ENCODE peak calls at places on chromosomes 7 and 10, in six cellular contexts. B is substantia nigra; A is fibroblast of the conjunctiva; Z is activated gamma-delta T cell treated with Interleukin-2 at 50 U/mL for 16 hours; J is neuronal stem cell; P is stimulated activated CD4-positive, alpha-beta T cell treated with anti-CD3 and anti-CD28 coated beads, Interleukin-4, amount 100 ng/mL, for 48 hours. S is an unnamed sample.

GRCh38 chr7:4123823-4124222 is 558.3 kb upstream of the FOXK1 start:
- DNase-seq in J (no peak), Z (no peak), B (no peak), P (no peak), A (no peak), S (no peak)

GRCh38 chr7:129421717-129422250 is 12.4 kb upstream of the STRIP2 start:
- DNase-seq in P (no peak), B (no peak), A (no peak), Z (no peak), J (no peak), S (no peak)

GRCh38 chr7:1848911-1849311 is 178.8 kb downstream of the ELFN1 start:
- DNase-seq in B (no peak), Z (no peak), A (no peak), J (no peak), P (no peak), S (no peak)

GRCh38 chr7:7236041-7236440 is 53.7 kb downstream of the C1GALT1 start:
- DNase-seq in B (no peak), J (no peak), P (no peak), Z (no peak), A (no peak), S (no peak)

GRCh38 chr10:45673074-45673628 is 579 bp upstream of the ZFAND4 start:
- DNase-seq in A (no peak), Z (no peak), J (no peak), P (no peak), B (no peak), S (no peak)

GRCh38 chr7:130732980-130733865 is 784 bp downstream of the KLF14 start:
- DNase-seq in Z (no peak), P (peak), A (no peak), J (no peak), B (no peak), S (no peak)

GRCh38 chr10:132667613-132668394 is 118.1 kb downstream of the NKX6-2 start:
- DNase-seq in Z (no peak), P (no peak), A (no peak), J (no peak), B (no peak), S (peak)

GRCh38 chr7:103466814-103467213 is 20.8 kb upstream of the SLC26A5 start:
- DNase-seq in J (no peak), P (no peak), Z (no peak), B (no peak), A (no peak), S (no peak)

GRCh38 chr10:784759-785538 is 95.5 kb upstream of the DIP2C start:
- DNase-seq in Z (no peak), B (peak), P (peak), A (no peak), J (peak), S (peak)

GRCh38 chr7:33248663-33249062 is 119.3 kb downstream of the BBS9 start:
- DNase-seq in J (no peak), A (no peak), B (no peak), Z (no peak), P (no peak), S (no peak)

GRCh38 chr10:102633848-102634247 is 10.4 kb upstream of the TRIM8 start:
- DNase-seq in J (no peak), P (no peak), B (no peak), A (no peak), Z (no peak), S (no peak)

GRCh38 chr10:80523776-80524175 is 13.9 kb upstream of the SH2D4B start:
- DNase-seq in J (no peak), A (no peak), Z (no peak), P (no peak), B (no peak), S (no peak)

GRCh38 chr7:149734514-149735075 is 38.8 kb downstream of the ZNF467 start:
- DNase-seq in Z (no peak), B (no peak), J (no peak), A (no peak), P (no peak), S (no peak)

GRCh38 chr7:101838837-101839483 is 21.5 kb downstream of the CUX1 start:
- DNase-seq in P (no peak), Z (no peak), A (no peak), J (no peak), B (no peak), S (no peak)